ENCODE peak calls at places on chromosomes 13 and 19, in nine cellular contexts. A, B, R, E, K, N, O, H and D are unnamed samples.
A peak's percentile ranks its signal among the peaks of the same experiment; 100 is the strongest.

GRCh38 chr19:8206147-8207087 is 2.8 kb upstream of the CERS4 start:
- DNase-seq in A (peak; percentile 65), B (no peak), R (no peak), E (no peak), K (no peak), N (no peak), O (peak; percentile 53), H (no peak), D (no peak)

GRCh38 chr19:54804101-54804500 is 691 bp downstream of the KIR2DL4 start:
- DNase-seq in A (no peak), B (no peak), R (no peak), E (no peak), K (no peak), N (no peak), O (no peak), H (no peak), D (no peak)

GRCh38 chr13:83221813-83222241 is 660.4 kb downstream of the SLITRK1 start:
- DNase-seq in A (no peak), B (no peak), R (no peak), E (no peak), K (no peak), N (no peak), O (no peak), H (no peak), D (no peak)

GRCh38 chr13:95153647-95154405 is 147.4 kb downstream of the ABCC4 start:
- DNase-seq in A (peak; percentile 4), B (no peak), R (no peak), E (no peak), K (no peak), N (no peak), O (no peak), H (no peak), D (no peak)

GRCh38 chr19:36059180-36059910 is 4.6 kb downstream of the WDR62 start:
- DNase-seq in A (no peak), B (no peak), R (no peak), E (no peak), K (no peak), N (no peak), O (no peak), H (no peak), D (no peak)

GRCh38 chr13:20125129-20125782 is 35.6 kb downstream of the GJA3 start:
- DNase-seq in A (no peak), B (no peak), R (no peak), E (no peak), K (no peak), N (no peak), O (no peak), H (no peak), D (no peak)

GRCh38 chr19:47438793-47439220 is 19.5 kb upstream of the MEIS3 start:
- DNase-seq in A (no peak), B (no peak), R (no peak), E (no peak), K (no peak), N (no peak), O (no peak), H (no peak), D (no peak)

GRCh38 chr13:50911051-50911690 is 1.6 kb downstream of the RNASEH2B start:
- DNase-seq in A (no peak), B (no peak), R (no peak), E (no peak), K (no peak), N (no peak), O (no peak), H (peak; percentile 67), D (no peak)

GRCh38 chr19:7801020-7801570 is 28.9 kb upstream of the EVI5L start:
- DNase-seq in A (no peak), B (no peak), R (no peak), E (no peak), K (no peak), N (no peak), O (no peak), H (no peak), D (no peak)

GRCh38 chr13:106041445-106041844 is 494.0 kb downstream of the EFNB2 start:
- DNase-seq in A (no peak), B (no peak), R (no peak), E (no peak), K (no peak), N (no peak), O (no peak), H (no peak), D (no peak)

GRCh38 chr13:111876506-111876905 is 190.4 kb upstream of the SOX1 start:
- DNase-seq in A (no peak), B (no peak), R (no peak), E (no peak), K (no peak), N (no peak), O (no peak), H (no peak), D (peak; percentile 5)

GRCh38 chr19:23255700-23256099 is 5.5 kb upstream of the ZNF724 start:
- DNase-seq in A (no peak), B (no peak), R (no peak), E (no peak), K (no peak), N (no peak), O (no peak), H (no peak), D (no peak)

GRCh38 chr13:113122571-113123225 is at the start of gene F10:
- DNase-seq in A (no peak), B (no peak), R (no peak), E (peak; percentile 47), K (no peak), N (peak; percentile 48), O (no peak), H (no peak), D (peak; percentile 47)

GRCh38 chr19:883661-884211 is 9.3 kb downstream of the MED16 start:
- DNase-seq in A (no peak), B (no peak), R (no peak), E (no peak), K (no peak), N (no peak), O (no peak), H (no peak), D (peak; percentile 65)

GRCh38 chr13:24661713-24662112 is 18.5 kb upstream of the ATP12A start:
- DNase-seq in A (no peak), B (no peak), R (no peak), E (no peak), K (no peak), N (no peak), O (no peak), H (no peak), D (no peak)